ENCODE peak calls at places on chromosomes 4 and X, in nine cellular contexts. S is Calu3; G is effector memory CD8-positive, alpha-beta T cell; H is left cardiac atrium; A is GM13977; L is upper lobe of right lung; M is lower leg skin; U is effector memory CD4-positive, alpha-beta T cell; Z is activated CD4-positive, alpha-beta T cell treated with anti-CD3 and anti-CD28 coated beads, Interleukin-2, amount 50 U/mL, for 4 hours. V is an unnamed sample.

GRCh38 chr4:111283066-111283677 is 660.3 kb upstream of the PITX2 start:
- DNase-seq in U (peak; percentile 4), Z (peak; percentile 2), L (peak; percentile 64), M (peak; percentile 16), H (peak; percentile 21), S (peak; percentile 72), G (no peak), A (peak; percentile 38), V (peak; percentile 2)

GRCh38 chrX:29728639-29729038 is 486.7 kb upstream of the MAGEB2 start:
- DNase-seq in G (no peak), M (no peak), Z (no peak), H (no peak), A (no peak), U (no peak), S (no peak), L (no peak), V (no peak)

GRCh38 chrX:71128915-71129765 is 10.7 kb downstream of the MED12 start:
- DNase-seq in S (peak; percentile 73), G (peak; percentile 79), Z (peak; percentile 73), U (peak; percentile 63), M (peak; percentile 47), L (peak; percentile 83), H (peak; percentile 59), A (peak; percentile 68), V (peak; percentile 62)

GRCh38 chr4:158644341-158644740 is 27.3 kb downstream of the C4orf46 start:
- DNase-seq in U (no peak), S (no peak), L (no peak), Z (no peak), H (no peak), M (no peak), A (no peak), G (no peak), V (no peak)

GRCh38 chr4:169658970-169659735 is 38.8 kb downstream of the CLCN3 start:
- DNase-seq in A (no peak), U (no peak), M (no peak), H (no peak), L (no peak), S (no peak), G (no peak), Z (no peak), V (no peak)

GRCh38 chrX:102546818-102547493 is 30.4 kb upstream of the TMSB15A start:
- DNase-seq in U (no peak), G (no peak), S (no peak), A (no peak), Z (no peak), L (no peak), H (no peak), M (no peak), V (no peak)

GRCh38 chr4:60315586-60315985 is 884.5 kb upstream of the ADGRL3 start:
- DNase-seq in G (no peak), A (no peak), M (no peak), S (no peak), L (no peak), U (no peak), H (no peak), Z (no peak), V (no peak)

GRCh38 chrX:928606-929005 is 283.8 kb downstream of the CRLF2 start:
- DNase-seq in Z (no peak), M (no peak), G (no peak), L (no peak), U (no peak), S (no peak), H (no peak), A (no peak), V (no peak)

GRCh38 chr4:42280327-42281095 is 116.8 kb upstream of the SHISA3 start:
- DNase-seq in S (peak; percentile 1), U (no peak), A (peak; percentile 65), L (no peak), M (no peak), Z (no peak), H (no peak), G (no peak), V (no peak)

GRCh38 chrX:47321386-47321785 is 49.0 kb upstream of the ZNF157 start:
- DNase-seq in Z (no peak), M (no peak), S (no peak), A (no peak), U (no peak), G (no peak), L (peak; percentile 66), H (peak; percentile 73), V (no peak)

GRCh38 chr4:80540785-80541469 is 205.4 kb downstream of the CFAP299 start:
- DNase-seq in H (no peak), G (no peak), S (no peak), A (peak; percentile 51), Z (no peak), L (no peak), U (no peak), M (no peak), V (no peak)

GRCh38 chrX:38660395-38661179 is 99.2 kb downstream of the TSPAN7 start:
- DNase-seq in H (no peak), G (no peak), A (no peak), Z (no peak), L (no peak), S (no peak), M (no peak), U (no peak), V (no peak)